ENCODE peak calls at places on chromosomes 13 and 19, in nine cellular contexts. G is upper lobe of left lung, W is breast epithelium, B is HCT116, F is sigmoid colon, D is prostate gland, J is stomach, U is K562, O is esophagus muscularis mucosa. Y is an unnamed sample. For H3K4me1, the result is how much of the 10 kb centered on the place peaks cover.

GRCh38 chr13:101416181-101417042 is at the start of gene NALCN:
- DNase-seq in O (peak), G (no peak), B (no peak), U (no peak), D (no peak), F (no peak), W (no peak), J (no peak), Y (peak)

GRCh38 chr19:55147408-55148251 is 1.4 kb downstream of the TNNT1 start:
- DNase-seq in D (no peak), J (no peak), B (no peak), O (no peak), G (no peak), F (no peak), U (peak), W (no peak), Y (peak)

GRCh38 chr13:44853641-44854040 is 135.6 kb downstream of the NUFIP1 start:
- DNase-seq in W (no peak), U (no peak), J (peak), B (no peak), D (peak), G (peak), F (no peak), O (no peak), Y (no peak)

GRCh38 chr13:23359882-23360281 is 73.6 kb downstream of the SACS start:
- DNase-seq in B (no peak), U (no peak), J (no peak), W (no peak), D (no peak), O (no peak), F (no peak), G (no peak), Y (no peak)

GRCh38 chr13:112899618-112900600 is 69.1 kb upstream of the MCF2L start:
- DNase-seq in O (no peak), W (peak), D (peak), F (peak), U (no peak), G (peak), J (no peak), B (no peak), Y (no peak)

GRCh38 chr19:49889687-49890348 is 6.9 kb downstream of the IL4I1 start:
- DNase-seq in W (peak), D (peak), G (peak), B (peak), U (peak), O (peak), J (peak), F (no peak), Y (peak)

GRCh38 chr19:2221250-2221831 is 14.8 kb downstream of the PLEKHJ1 start:
- DNase-seq in B (no peak), W (no peak), J (no peak), O (no peak), G (no peak), F (no peak), U (no peak), D (no peak), Y (no peak)

GRCh38 chr19:46351241-46352041 is 4.6 kb downstream of the PPP5C start:
- DNase-seq in J (peak), W (no peak), B (no peak), D (peak), U (no peak), G (peak), F (peak), O (no peak), Y (peak)

GRCh38 chr13:41049480-41049879 is 11.8 kb upstream of the WBP4 start:
- DNase-seq in F (no peak), W (no peak), G (no peak), D (no peak), U (no peak), B (no peak), J (no peak), O (no peak), Y (no peak)

GRCh38 chr13:114128348-114128623 is 4.1 kb downstream of the RASA3 start:
- DNase-seq in W (no peak), O (no peak), F (no peak), B (no peak), J (no peak), D (no peak), U (no peak), G (no peak), Y (no peak)

GRCh38 chr13:40984670-40985366 is 34.3 kb downstream of the ELF1 start:
- DNase-seq in B (no peak), J (no peak), D (no peak), F (no peak), G (no peak), W (no peak), O (no peak), U (no peak), Y (no peak)

GRCh38 chr19:6674868-6675305 is 4.9 kb upstream of the TNFSF14 start:
- DNase-seq in J (peak), W (no peak), U (peak), D (no peak), F (no peak), O (peak), G (peak), B (no peak), Y (peak)

GRCh38 chr13:73059460-73060250 is 850 bp downstream of the KLF5 start:
- DNase-seq in G (peak), B (no peak), U (peak), F (peak), W (peak), O (no peak), D (peak), J (peak), Y (peak)

GRCh38 chr19:41714598-41714997 is 6.2 kb downstream of the CEACAM5 start:
- DNase-seq in D (no peak), G (no peak), B (no peak), J (no peak), F (no peak), U (no peak), O (no peak), W (no peak), Y (no peak)

GRCh38 chr13:35891486-35891885 is 239.7 kb downstream of the DCLK1 start:
- DNase-seq in O (no peak), J (no peak), D (no peak), F (no peak), G (no peak), W (no peak), B (no peak), U (no peak), Y (no peak)

GRCh38 chr19:51784922-51785690 is 9.9 kb upstream of the FPR3 start:
- DNase-seq in F (peak), J (no peak), G (peak), O (peak), W (no peak), B (no peak), U (peak), D (no peak), Y (peak)

GRCh38 chr13:97429681-97430081 is 4.3 kb upstream of the RAP2A start:
- DNase-seq in O (no peak), W (no peak), J (no peak), G (no peak), D (no peak), U (no peak), F (no peak), B (no peak), Y (no peak)

GRCh38 chr19:3203754-3204645 is 18.3 kb downstream of the NCLN start:
- DNase-seq in W (no peak), U (no peak), F (no peak), G (no peak), J (no peak), O (no peak), B (no peak), D (no peak), Y (no peak)

GRCh38 chr13:83752141-83752540 is 130.1 kb downstream of the SLITRK1 start:
- DNase-seq in D (no peak), J (no peak), G (no peak), W (no peak), U (no peak), B (no peak), F (no peak), O (no peak), Y (no peak)

DNA sequence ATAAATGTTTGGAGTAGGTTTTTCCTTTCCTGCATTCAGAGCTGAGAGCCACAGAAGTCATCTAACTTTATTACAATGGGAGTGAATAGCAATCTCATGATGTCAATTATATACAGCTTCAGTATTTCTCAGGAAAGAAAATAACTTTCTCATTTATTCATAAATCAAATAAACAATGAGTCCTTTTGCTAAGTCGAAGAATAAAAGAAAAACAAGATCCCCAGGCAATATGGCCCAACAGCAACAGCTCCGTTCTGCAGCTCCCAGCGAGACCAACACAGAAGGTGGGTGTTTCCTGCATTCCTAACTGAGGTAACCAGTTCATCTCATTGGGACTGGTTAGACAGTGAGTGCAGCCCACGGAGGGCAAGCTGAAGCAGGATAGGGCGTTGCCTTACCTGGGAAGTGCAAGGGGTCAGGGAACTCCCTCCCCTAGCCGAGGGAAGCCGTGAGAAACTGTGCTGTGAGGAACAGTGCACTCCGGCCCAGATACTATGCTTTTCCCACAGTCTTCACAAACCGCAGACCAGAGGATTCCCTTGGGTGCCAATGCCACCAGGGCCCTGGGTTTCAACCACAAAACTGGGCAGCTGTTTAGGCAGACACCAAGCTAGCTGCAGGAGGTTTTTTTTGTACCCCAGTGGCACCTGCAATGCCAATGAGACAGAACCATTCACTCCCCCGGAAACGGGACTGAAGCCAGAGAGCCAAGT is 128.2 kb downstream of the SLITRK1 start:
- DNase-seq in B (no peak), O (no peak), J (no peak), W (no peak), D (no peak), G (no peak), U (no peak), F (no peak), Y (no peak)
- TF ChIP-seq POLR2AphosphoS5 in B (no peak), O (no peak), J (no peak), W (no peak), D (no peak), G (no peak), U (no peak), F (no peak), Y (no peak)

GRCh38 chr13:29830000-29830399 is 20.4 kb downstream of the UBL3 start:
- DNase-seq in J (no peak), D (no peak), G (no peak), U (no peak), O (no peak), B (no peak), W (no peak), F (no peak), Y (no peak)

GRCh38 chr13:29835280-29836061 is 14.9 kb downstream of the UBL3 start:
- DNase-seq in U (no peak), J (no peak), W (no peak), B (no peak), F (no peak), O (no peak), D (no peak), G (no peak), Y (peak)

DNA sequence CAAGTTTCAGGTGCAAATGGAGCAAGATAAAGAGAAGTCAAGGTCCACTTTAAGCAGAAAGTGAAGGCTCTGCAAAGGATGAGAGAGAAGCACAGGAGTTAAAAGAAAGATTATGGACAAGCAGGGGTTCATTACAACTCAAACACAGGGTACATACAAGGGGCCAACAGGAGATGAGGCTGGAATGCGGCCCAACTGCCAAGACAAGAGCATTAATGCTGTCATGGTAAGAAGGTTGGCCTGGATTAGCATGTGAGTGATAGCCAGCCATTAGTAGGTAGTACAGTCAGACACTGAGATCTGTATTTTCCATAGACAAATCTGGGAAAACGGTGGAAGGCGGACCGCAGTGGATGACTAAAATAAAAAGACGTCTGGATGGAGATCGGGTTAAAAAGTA is 17.5 kb downstream of the UBL3 start:
- DNase-seq in O (no peak), J (no peak), D (no peak), B (no peak), U (no peak), W (no peak), F (no peak), G (no peak), Y (no peak)
- H3K4me1 ChIP-seq in O (under half), J (under half), D (under half), B (under half), U (under half), W (under half), F (under half), G (under half), Y (under half)

GRCh38 chr19:12723383-12723642 is 419 bp downstream of the TNPO2 start:
- DNase-seq in G (no peak), U (no peak), O (no peak), W (no peak), F (no peak), B (no peak), D (no peak), J (no peak), Y (peak)

GRCh38 chr19:12721656-12722565 is 1.8 kb downstream of the TNPO2 start:
- DNase-seq in G (peak), W (peak), D (peak), O (peak), J (peak), F (peak), B (no peak), U (peak), Y (peak)

GRCh38 chr19:12720851-12721655 is 2.7 kb downstream of the TNPO2 start:
- DNase-seq in B (no peak), W (no peak), D (no peak), U (peak), G (no peak), J (no peak), O (no peak), F (no peak), Y (peak)

GRCh38 chr19:12723643-12724426 is at the start of gene TNPO2:
- DNase-seq in O (no peak), G (peak), W (no peak), B (peak), D (peak), F (peak), U (peak), J (peak), Y (peak)

DNA sequence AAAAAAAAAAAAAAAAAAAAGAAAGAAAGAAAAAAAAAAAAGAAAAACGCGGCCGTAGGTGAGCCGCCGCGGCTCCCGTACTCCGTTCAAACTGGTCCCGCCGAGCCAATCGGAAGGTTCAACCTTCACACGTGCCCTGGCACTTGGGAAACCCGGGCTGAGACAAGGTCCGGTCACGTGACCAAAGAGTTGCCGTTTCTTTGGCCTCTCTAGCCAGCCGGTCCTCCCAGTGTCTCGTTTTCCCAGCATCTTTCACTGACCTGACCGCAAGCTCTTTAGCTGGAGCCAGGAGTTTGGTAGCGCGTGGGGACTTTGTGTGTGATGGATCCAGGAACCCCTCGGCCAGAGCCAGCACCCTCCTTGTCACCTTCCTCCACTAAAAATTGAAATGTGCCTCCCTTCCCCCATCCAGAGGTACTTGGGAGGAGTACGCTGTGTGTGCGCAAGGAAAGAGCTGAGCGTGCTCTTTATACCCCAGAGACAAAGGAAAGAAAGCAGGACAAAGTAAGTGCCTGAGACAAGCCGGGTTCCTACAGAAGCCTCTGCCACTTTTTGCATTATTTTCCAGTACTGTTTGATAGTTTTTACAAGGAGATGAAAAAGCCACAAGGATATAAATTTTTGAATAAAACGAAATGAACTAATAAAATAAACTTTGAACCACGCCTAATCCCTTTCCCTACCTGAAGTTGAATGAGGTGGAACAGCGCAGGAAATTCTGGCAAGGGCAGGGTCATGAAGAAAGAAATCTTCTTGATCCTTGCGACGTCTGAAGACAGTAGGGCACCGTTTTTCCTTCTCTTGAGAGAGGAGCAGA is 958 bp downstream of the TNPO2 start:
- DNase-seq in J (peak), B (peak), D (peak), W (peak), O (peak), F (peak), G (peak), U (peak), Y (peak)
- TF ChIP-seq POLR2AphosphoS5 in J (peak), B (peak), D (peak), W (peak), O (peak), F (peak), G (peak), U (peak), Y (peak)

GRCh38 chr19:19068659-19069509 is 5.1 kb downstream of the SLC25A42 start:
- DNase-seq in O (no peak), G (no peak), F (no peak), B (no peak), D (no peak), J (no peak), U (no peak), W (no peak), Y (no peak)
- H3K4me1 ChIP-seq in O (under half), G (under half), F (under half), B (under half), D (under half), J (under half), U (under half), W (under half), Y (under half)

DNA sequence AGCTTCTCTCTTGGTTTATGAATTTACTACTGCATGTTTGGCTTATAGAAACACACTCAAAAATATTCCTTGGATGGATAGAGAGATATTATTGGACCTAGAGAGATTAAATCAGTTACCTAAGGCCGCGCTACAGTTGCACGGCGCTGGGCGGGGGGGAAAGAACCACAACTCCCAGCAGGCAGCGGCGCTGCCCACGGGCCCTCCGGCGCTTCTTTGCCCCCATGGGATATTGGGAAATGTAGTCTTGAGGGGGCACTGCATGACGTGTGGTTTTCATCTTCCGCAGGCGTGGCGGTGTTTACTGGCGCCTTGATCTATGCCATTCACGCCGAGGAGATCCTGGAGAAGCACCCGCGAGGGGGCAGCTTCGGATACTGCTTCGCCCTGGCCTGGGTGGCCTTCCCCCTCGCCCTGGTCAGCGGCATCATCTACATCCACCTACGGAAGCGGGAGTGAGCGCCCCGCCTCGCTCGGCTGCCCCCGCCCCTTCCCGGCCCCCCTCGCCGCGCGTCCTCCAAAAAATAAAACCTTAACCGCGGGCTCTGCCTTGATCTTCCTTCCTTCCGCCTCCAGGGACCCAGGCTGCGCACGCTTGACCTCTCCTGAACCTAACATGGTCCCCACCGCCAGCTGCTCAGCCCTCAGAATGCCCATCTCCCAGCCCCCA is 4.8 kb downstream of the EMP3 start:
- DNase-seq in F (peak), W (peak), J (peak), U (no peak), D (peak), G (peak), O (no peak), B (no peak), Y (peak)
- TF ChIP-seq POLR2AphosphoS5 in F (no peak), W (peak), J (peak), U (no peak), D (peak), G (peak), O (peak), B (no peak), Y (peak)

GRCh38 chr19:8457209-8457608 is 12.4 kb downstream of the HNRNPM start:
- DNase-seq in W (no peak), J (no peak), G (no peak), F (peak), U (no peak), B (no peak), O (no peak), D (no peak), Y (no peak)

GRCh38 chr19:8454218-8454617 is 9.4 kb downstream of the HNRNPM start:
- DNase-seq in U (no peak), G (no peak), D (no peak), W (no peak), J (no peak), F (no peak), O (no peak), B (no peak), Y (no peak)

GRCh38 chr19:8457802-8458201 is 13.0 kb downstream of the HNRNPM start:
- DNase-seq in B (no peak), W (no peak), F (no peak), G (no peak), J (no peak), U (no peak), O (no peak), D (no peak), Y (no peak)

GRCh38 chr19:8455018-8455417 is 10.2 kb downstream of the HNRNPM start:
- DNase-seq in D (no peak), W (no peak), F (peak), G (no peak), O (no peak), B (no peak), J (no peak), U (no peak), Y (no peak)

DNA sequence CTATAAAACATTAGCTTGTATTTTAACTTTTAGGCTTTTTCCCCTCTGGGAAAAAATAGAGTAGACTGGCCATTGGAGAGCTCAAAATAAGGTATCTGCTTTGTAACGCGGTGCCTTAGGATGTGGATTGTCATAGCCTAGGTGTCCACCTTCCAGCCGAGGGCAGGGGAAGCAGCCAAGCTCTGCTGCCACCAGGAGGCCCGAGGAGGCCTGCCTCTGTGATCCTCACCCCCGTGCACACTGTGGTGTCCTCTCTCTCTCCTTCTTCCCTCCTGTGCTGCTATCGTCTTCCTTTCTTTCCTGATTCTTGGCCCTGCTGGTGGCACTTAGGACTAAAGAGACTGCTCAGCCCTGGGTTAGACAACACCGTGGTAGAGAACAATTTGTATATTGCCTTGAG is 11.3 kb downstream of the HNRNPM start:
- DNase-seq in U (peak), B (no peak), D (no peak), F (peak), J (no peak), W (no peak), O (no peak), G (no peak), Y (peak)
- H3K4me1 ChIP-seq in U (under half), B (under half), D (half or more), F (half or more), J (half or more), W (under half), O (half or more), G (half or more), Y (half or more)